ENCODE peak calls at places on chromosomes 5 and 9, in six cellular contexts. F is DND-41; N is colonic mucosa; W is PC-9; Z is effector memory CD4-positive, alpha-beta T cell; Q is pancreas. S is an unnamed sample.

GRCh38 chr9:130860458-130861316 is 25.6 kb downstream of the ABL1 start:
- DNase-seq in Q (peak; percentile 25), N (peak; percentile 38), F (no peak), Z (no peak), W (no peak), S (no peak)

GRCh38 chr9:76720245-76720644 is 44.0 kb upstream of the PCA3 start:
- DNase-seq in Z (no peak), W (no peak), N (no peak), Q (no peak), F (no peak), S (no peak)

GRCh38 chr9:13027834-13028233 is 251.7 kb downstream of the MPDZ start:
- DNase-seq in Q (no peak), F (no peak), W (no peak), N (no peak), Z (no peak), S (no peak)

GRCh38 chr9:99922711-99923030 is 16.2 kb downstream of the STX17 start:
- DNase-seq in N (no peak), Q (no peak), W (no peak), F (no peak), Z (no peak), S (no peak)

GRCh38 chr5:86979801-86980510 is 287.7 kb upstream of the RASA1 start:
- DNase-seq in Z (no peak), Q (no peak), F (no peak), N (no peak), W (peak; percentile 39), S (no peak)

GRCh38 chr9:122807271-122807900 is 7.5 kb downstream of the OR1K1 start:
- DNase-seq in F (no peak), Q (no peak), W (no peak), N (no peak), Z (no peak), S (no peak)

GRCh38 chr5:79934681-79935080 is 56.4 kb downstream of the MTX3 start:
- DNase-seq in F (no peak), W (no peak), Q (no peak), N (no peak), Z (no peak), S (no peak)

GRCh38 chr5:8842906-8843590 is 702.8 kb downstream of the SEMA5A start:
- DNase-seq in W (no peak), N (no peak), Q (no peak), Z (no peak), F (peak; percentile 49), S (no peak)

GRCh38 chr9:128361981-128362646 is 9.1 kb upstream of the URM1 start:
- DNase-seq in F (peak; percentile 68), Q (peak; percentile 76), W (no peak), Z (peak; percentile 45), N (peak; percentile 88), S (peak; percentile 26)

GRCh38 chr5:91126448-91126847 is 256.7 kb downstream of the ARRDC3 start:
- DNase-seq in W (no peak), Q (peak; percentile 43), Z (no peak), F (no peak), N (no peak), S (no peak)

GRCh38 chr5:122351416-122352157 is 39.5 kb downstream of the SNCAIP start:
- DNase-seq in Z (no peak), F (no peak), Q (no peak), N (peak; percentile 20), W (no peak), S (no peak)

GRCh38 chr9:80649001-80649420 is 1040.3 kb downstream of the TLE1 start:
- DNase-seq in F (no peak), W (no peak), N (peak; percentile 23), Z (no peak), Q (no peak), S (no peak)

GRCh38 chr9:129256959-129257713 is 79.1 kb upstream of the IER5L start:
- DNase-seq in Q (no peak), W (no peak), N (no peak), F (no peak), Z (no peak), S (no peak)

GRCh38 chr9:137589441-137590122 is 730 bp downstream of the ZMYND19 start:
- DNase-seq in N (no peak), Q (no peak), F (peak; percentile 38), Z (no peak), W (no peak), S (no peak)

GRCh38 chr9:121360975-121361374 is 9.1 kb downstream of the STOM start:
- DNase-seq in N (no peak), Q (no peak), F (no peak), Z (no peak), W (no peak), S (no peak)

GRCh38 chr9:2291980-2292704 is 277.0 kb downstream of the SMARCA2 start:
- DNase-seq in N (peak; percentile 38), W (peak; percentile 92), Z (no peak), F (no peak), Q (no peak), S (no peak)

GRCh38 chr9:127976943-127977871 is 3.6 kb downstream of the EEIG1 start:
- DNase-seq in Q (no peak), Z (no peak), N (peak; percentile 71), F (no peak), W (no peak), S (peak; percentile 42)

GRCh38 chr9:96758845-96759673 is 18.8 kb downstream of the ZNF510 start:
- DNase-seq in N (no peak), Z (no peak), W (no peak), F (no peak), Q (no peak), S (no peak)
- H3K36me3 ChIP-seq in N (peaks cover 42% of the 10 kb centered on the region), Z (peaks cover 52% of the 10 kb centered on the region), W (peaks cover 50% of the 10 kb centered on the region), F (peaks cover 52% of the 10 kb centered on the region), Q (peaks cover 51% of the 10 kb centered on the region), S (peaks cover 42% of the 10 kb centered on the region)

DNA sequence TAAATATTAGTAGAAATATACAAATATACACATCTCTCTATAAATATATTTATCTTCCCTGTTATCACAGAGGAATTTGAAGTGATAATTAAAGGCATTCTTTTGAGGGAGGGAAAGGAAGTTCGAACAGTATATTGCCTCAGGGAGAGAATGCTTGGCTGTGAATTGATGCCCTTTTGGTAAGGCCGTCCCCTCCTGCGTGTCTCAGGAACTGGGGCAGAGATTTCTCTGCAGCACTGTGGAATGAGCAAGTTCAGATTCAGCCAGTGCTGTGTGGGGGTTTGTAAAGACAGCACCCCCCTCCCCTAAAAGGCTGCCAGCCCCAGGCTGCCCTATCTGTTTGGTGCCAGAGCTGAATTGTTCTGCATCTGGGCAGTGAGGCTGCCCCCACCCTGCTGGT is 42.0 kb downstream of the UBE2QL1 start:
- DNase-seq in N (no peak), Q (no peak), Z (no peak), F (no peak), W (peak; percentile 53), S (no peak)
- H3K27me3 ChIP-seq in N (no peaks in the 10 kb centered on the region), Q (no peaks in the 10 kb centered on the region), Z (no peaks in the 10 kb centered on the region), F (no peaks in the 10 kb centered on the region), W (peaks cover 80% of the 10 kb centered on the region), S (no peaks in the 10 kb centered on the region)

GRCh38 chr5:127683006-127683405 is 20.2 kb upstream of the CCDC192 start:
- DNase-seq in Q (no peak), N (no peak), Z (no peak), W (no peak), F (no peak), S (no peak)

GRCh38 chr5:127684722-127685467 is 18.3 kb upstream of the CCDC192 start:
- DNase-seq in Z (no peak), F (no peak), W (no peak), Q (no peak), N (no peak), S (no peak)

GRCh38 chr5:127680579-127680978 is 22.6 kb upstream of the CCDC192 start:
- DNase-seq in F (no peak), W (no peak), N (no peak), Z (no peak), Q (no peak), S (no peak)

GRCh38 chr5:127685662-127686061 is 17.5 kb upstream of the CCDC192 start:
- DNase-seq in W (no peak), F (no peak), N (no peak), Q (no peak), Z (no peak), S (no peak)

GRCh38 chr5:127686424-127686823 is 16.8 kb upstream of the CCDC192 start:
- DNase-seq in Q (no peak), F (no peak), W (no peak), N (no peak), Z (no peak), S (no peak)
- H3K9me3 ChIP-seq in Q (no peaks in the 10 kb centered on the region), F (no peaks in the 10 kb centered on the region), W (no peaks in the 10 kb centered on the region), N (no peaks in the 10 kb centered on the region), Z (no peaks in the 10 kb centered on the region), S (no peaks in the 10 kb centered on the region)

DNA sequence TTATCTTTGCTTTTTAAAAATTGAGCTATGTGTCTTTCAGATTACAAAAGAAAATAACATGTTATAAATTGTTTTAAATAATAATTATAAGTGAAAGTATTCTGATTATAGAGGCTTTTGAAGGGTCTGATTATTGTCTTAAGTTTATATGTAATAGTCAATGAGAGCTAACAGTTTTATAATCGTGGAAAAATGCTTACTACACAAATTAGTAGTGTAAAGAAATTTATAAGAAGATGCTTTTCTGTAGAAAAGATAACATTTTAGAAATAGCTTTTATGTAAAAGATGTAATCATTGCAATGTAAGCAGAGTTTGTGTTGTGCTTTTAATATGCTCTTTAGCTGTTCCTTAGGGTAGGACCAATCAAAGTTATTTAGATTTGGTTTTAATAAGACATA is 18.6 kb downstream of the RBM27 start:
- DNase-seq in Q (no peak), Z (no peak), W (no peak), F (no peak), N (no peak), S (no peak)
- H3K36me3 ChIP-seq in Q (no peaks in the 10 kb centered on the region), Z (peaks cover 17% of the 10 kb centered on the region), W (peaks cover 3% of the 10 kb centered on the region), F (peaks cover 58% of the 10 kb centered on the region), N (no peaks in the 10 kb centered on the region), S (no peaks in the 10 kb centered on the region)

GRCh38 chr5:77649776-77650175 is 11.3 kb upstream of the OTP start:
- DNase-seq in F (no peak), W (no peak), N (no peak), Q (no peak), Z (no peak), S (no peak)
- H3K27me3 ChIP-seq in F (no peaks in the 10 kb centered on the region), W (peaks cover 9% of the 10 kb centered on the region), N (peaks cover 14% of the 10 kb centered on the region), Q (no peaks in the 10 kb centered on the region), Z (peaks cover 10% of the 10 kb centered on the region), S (peaks cover 16% of the 10 kb centered on the region)

GRCh38 chr5:34544403-34544802 is 111.7 kb upstream of the RAI14 start:
- DNase-seq in N (no peak), F (no peak), Z (no peak), W (no peak), Q (no peak), S (no peak)

GRCh38 chr5:34545164-34545563 is 111.0 kb upstream of the RAI14 start:
- DNase-seq in Q (no peak), Z (no peak), W (no peak), F (no peak), N (no peak), S (no peak)

GRCh38 chr5:34548086-34548403 is 108.1 kb upstream of the RAI14 start:
- DNase-seq in Z (no peak), F (no peak), Q (no peak), W (no peak), N (no peak), S (no peak)

GRCh38 chr5:34550255-34550654 is 105.9 kb upstream of the RAI14 start:
- DNase-seq in Z (no peak), N (no peak), Q (no peak), W (no peak), F (no peak), S (no peak)

GRCh38 chr5:34547300-34548085 is 108.6 kb upstream of the RAI14 start:
- DNase-seq in W (no peak), F (no peak), Z (no peak), Q (no peak), N (no peak), S (no peak)
- H3K9me3 ChIP-seq in W (peaks cover 39% of the 10 kb centered on the region), F (peaks cover 6% of the 10 kb centered on the region), Z (no peaks in the 10 kb centered on the region), Q (no peaks in the 10 kb centered on the region), N (no peaks in the 10 kb centered on the region), S (peaks cover 6% of the 10 kb centered on the region)

GRCh38 chr9:126822873-126823272 is 18.0 kb downstream of the ZBTB43 start:
- DNase-seq in Q (no peak), W (no peak), F (no peak), Z (no peak), N (no peak), S (no peak)
- H3K36me3 ChIP-seq in Q (no peaks in the 10 kb centered on the region), W (peaks cover 21% of the 10 kb centered on the region), F (peaks cover 21% of the 10 kb centered on the region), Z (peaks cover 16% of the 10 kb centered on the region), N (no peaks in the 10 kb centered on the region), S (no peaks in the 10 kb centered on the region)